ENCODE peak calls at places on chromosomes 3 and 15, in nine cellular contexts. Q is right cardiac atrium; I is stomach; H is body of pancreas; V is mesendoderm; E is GM23248; L is uterus; G is CD4-positive, alpha-beta memory T cell; D is IMR-90. U is an unnamed sample.

GRCh38 chr3:76997733-76998132 is 42.2 kb upstream of the ROBO2 start:
- DNase-seq in H (no peak), D (peak; percentile 61), G (no peak), L (no peak), V (no peak), I (no peak), E (peak; percentile 25), Q (no peak), U (no peak)

GRCh38 chr3:32372213-32372490 is 19.5 kb upstream of the CMTM7 start:
- DNase-seq in Q (no peak), E (no peak), H (no peak), G (no peak), D (no peak), I (no peak), L (no peak), V (no peak), U (no peak)

GRCh38 chr15:75760689-75761435 is 48.2 kb upstream of the CSPG4 start:
- DNase-seq in H (no peak), D (no peak), Q (no peak), G (no peak), L (no peak), V (no peak), E (no peak), I (no peak), U (no peak)

GRCh38 chr3:193982258-193982659 is 153.7 kb upstream of the HES1 start:
- DNase-seq in E (peak; percentile 92), L (peak; percentile 37), Q (peak; percentile 90), I (peak; percentile 71), H (peak; percentile 42), G (no peak), V (no peak), D (no peak), U (peak; percentile 82)

GRCh38 chr15:101533371-101534140 is 44.0 kb upstream of the PCSK6 start:
- DNase-seq in V (no peak), L (no peak), I (no peak), E (no peak), Q (no peak), D (no peak), H (no peak), G (no peak), U (no peak)

GRCh38 chr15:99409097-99409473 is 156.7 kb upstream of the MEF2A start:
- DNase-seq in V (peak; percentile 77), G (no peak), L (no peak), E (peak; percentile 73), Q (peak; percentile 71), H (peak; percentile 46), D (peak; percentile 60), I (peak; percentile 65), U (peak; percentile 69)

GRCh38 chr15:92845109-92845508 is 55.0 kb upstream of the CHD2 start:
- DNase-seq in Q (no peak), D (peak; percentile 58), V (no peak), H (no peak), G (no peak), E (peak; percentile 60), I (no peak), L (no peak), U (no peak)

GRCh38 chr15:37940886-37941285 is 6.4 kb downstream of the TMCO5A start:
- DNase-seq in L (no peak), D (no peak), I (no peak), Q (no peak), G (no peak), E (no peak), H (no peak), V (peak; percentile 81), U (no peak)

GRCh38 chr15:80419546-80419945 is 15.4 kb downstream of the ARNT2 start:
- DNase-seq in G (no peak), V (no peak), Q (no peak), D (peak; percentile 77), I (no peak), L (no peak), H (peak; percentile 33), E (no peak), U (no peak)

GRCh38 chr3:175585898-175586297 is 726.8 kb downstream of the NAALADL2 start:
- DNase-seq in V (no peak), I (no peak), H (no peak), E (peak; percentile 68), Q (no peak), D (peak; percentile 87), L (no peak), G (no peak), U (no peak)

GRCh38 chr3:123011484-123011883 is 16.1 kb downstream of the SEMA5B start:
- DNase-seq in G (no peak), D (no peak), H (no peak), E (no peak), L (no peak), I (no peak), V (no peak), Q (no peak), U (no peak)

GRCh38 chr3:146969356-146969755 is 364.2 kb upstream of the PLSCR5 start:
- DNase-seq in E (peak; percentile 66), Q (no peak), V (no peak), L (no peak), D (peak; percentile 13), I (no peak), H (no peak), G (no peak), U (no peak)

GRCh38 chr3:146044046-146044445 is 116.9 kb downstream of the PLOD2 start:
- DNase-seq in L (no peak), G (no peak), E (peak; percentile 57), V (no peak), I (no peak), H (no peak), D (no peak), Q (no peak), U (no peak)

GRCh38 chr15:46660096-46660842 is 1025.4 kb downstream of the SQOR start:
- DNase-seq in D (no peak), E (no peak), I (no peak), G (no peak), Q (no peak), L (no peak), H (no peak), V (no peak), U (no peak)

DNA sequence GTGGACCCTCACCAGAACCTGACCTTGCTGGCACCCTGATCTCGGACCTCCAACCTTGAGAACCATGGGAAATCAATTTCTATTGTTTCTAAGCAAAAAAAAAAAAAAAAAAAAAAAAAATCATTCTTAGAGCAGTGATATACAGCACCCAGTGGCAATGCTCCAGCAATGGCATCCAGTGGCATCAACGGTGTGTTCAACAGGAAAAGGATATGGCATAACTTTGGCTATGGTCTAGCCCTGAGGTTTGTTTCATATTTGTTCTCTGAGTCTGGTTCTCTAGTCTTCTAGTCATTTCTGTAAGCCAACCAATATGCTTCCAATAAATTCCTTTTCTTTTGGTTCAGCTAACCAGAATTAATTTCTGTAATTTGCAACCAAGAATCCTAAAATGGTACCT is 19.2 kb downstream of the DENND4A start:
- DNase-seq in Q (no peak), G (no peak), E (no peak), L (no peak), V (no peak), I (no peak), D (no peak), H (no peak), U (no peak)
- H3K4me1 ChIP-seq in Q (peaks cover 6% of the 10 kb centered on the region), G (peaks cover 37% of the 10 kb centered on the region), E (peaks cover 3% of the 10 kb centered on the region), L (no peaks in the 10 kb centered on the region), V (no peaks in the 10 kb centered on the region), I (peaks cover 4% of the 10 kb centered on the region), D (peaks cover 1% of the 10 kb centered on the region), H (peaks cover 27% of the 10 kb centered on the region), U (no peaks in the 10 kb centered on the region)

DNA sequence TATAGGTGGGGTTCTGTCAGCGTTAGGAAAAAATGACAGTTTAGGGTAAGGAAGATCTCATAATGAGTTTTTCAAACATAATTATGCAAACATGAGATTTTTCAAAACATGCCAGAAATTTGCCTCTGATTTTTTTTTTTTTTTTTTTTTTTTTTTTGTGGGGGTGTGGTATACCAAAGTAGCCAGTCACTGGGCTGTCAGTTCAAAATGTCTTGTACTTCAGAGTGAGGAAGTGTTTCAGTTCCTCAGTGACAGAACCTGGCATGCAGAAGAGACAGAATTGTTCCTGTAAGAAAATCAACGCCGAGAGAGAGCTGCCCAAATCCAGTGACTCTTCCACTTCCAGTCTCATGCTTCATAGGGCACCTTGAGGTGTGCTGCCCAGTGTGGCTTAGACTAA is 9.7 kb downstream of the NCBP2 start:
- DNase-seq in Q (no peak), I (no peak), D (no peak), G (no peak), H (no peak), E (no peak), V (no peak), L (no peak), U (no peak)
- H3K27me3 ChIP-seq in Q (no peaks in the 10 kb centered on the region), I (no peaks in the 10 kb centered on the region), D (no peaks in the 10 kb centered on the region), G (no peaks in the 10 kb centered on the region), H (no peaks in the 10 kb centered on the region), E (no peaks in the 10 kb centered on the region), V (no peaks in the 10 kb centered on the region), L (no peaks in the 10 kb centered on the region), U (no peaks in the 10 kb centered on the region)

GRCh38 chr3:152400912-152401311 is 132.2 kb downstream of the MBNL1 start:
- DNase-seq in Q (no peak), D (peak; percentile 94), I (no peak), L (no peak), V (no peak), G (no peak), H (no peak), E (peak; percentile 80), U (no peak)

GRCh38 chr3:152405915-152406802 is 137.4 kb downstream of the MBNL1 start:
- DNase-seq in G (no peak), H (no peak), E (peak; percentile 93), L (no peak), D (peak; percentile 87), Q (no peak), I (no peak), V (no peak), U (no peak)

GRCh38 chr3:152404976-152405375 is 136.2 kb downstream of the MBNL1 start:
- DNase-seq in H (no peak), V (no peak), D (no peak), G (no peak), Q (no peak), I (no peak), L (no peak), E (no peak), U (no peak)

GRCh38 chr3:152402698-152403456 is 134.1 kb downstream of the MBNL1 start:
- DNase-seq in L (no peak), E (no peak), H (no peak), Q (no peak), D (peak; percentile 24), G (peak; percentile 66), V (peak; percentile 40), I (no peak), U (no peak)

DNA sequence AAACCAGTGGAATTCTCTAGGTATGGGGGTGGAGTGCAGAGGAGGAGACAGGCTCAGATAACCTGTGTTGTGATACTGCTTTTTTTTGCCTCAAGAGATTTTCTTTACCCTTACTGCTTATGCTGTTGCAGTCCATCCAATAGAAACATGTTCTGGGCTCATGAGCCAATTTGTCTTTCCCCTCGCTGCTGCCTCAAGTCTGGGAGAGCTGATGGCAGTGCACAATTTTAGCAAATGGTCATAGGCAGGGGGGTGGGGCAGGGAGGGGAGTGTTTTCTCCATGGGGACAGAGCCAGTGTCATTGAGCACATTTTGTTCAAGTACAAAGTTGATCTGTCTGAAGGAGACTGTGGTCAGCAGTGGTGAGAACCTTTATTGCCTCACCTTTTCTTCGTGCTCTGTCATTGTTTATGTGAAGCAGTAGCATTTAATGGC is 134.9 kb downstream of the MBNL1 start:
- DNase-seq in L (no peak), H (peak; percentile 36), E (no peak), V (peak; percentile 22), G (peak; percentile 36), D (peak; percentile 42), Q (peak; percentile 61), I (peak; percentile 27), U (peak; percentile 61)
- H3K4me1 ChIP-seq in L (peaks cover 6% of the 10 kb centered on the region), H (peaks cover 66% of the 10 kb centered on the region), E (peaks cover 78% of the 10 kb centered on the region), V (no peaks in the 10 kb centered on the region), G (peaks cover 87% of the 10 kb centered on the region), D (peaks cover 19% of the 10 kb centered on the region), Q (peaks cover 6% of the 10 kb centered on the region), I (peaks cover 54% of the 10 kb centered on the region), U (peaks cover 86% of the 10 kb centered on the region)

GRCh38 chr15:59925123-59925522 is 79.0 kb upstream of the FOXB1 start:
- DNase-seq in E (no peak), D (no peak), H (no peak), L (no peak), I (no peak), Q (no peak), G (no peak), V (no peak), U (no peak)
- H3K27me3 ChIP-seq in E (peaks cover 40% of the 10 kb centered on the region), D (no peaks in the 10 kb centered on the region), H (no peaks in the 10 kb centered on the region), L (no peaks in the 10 kb centered on the region), I (no peaks in the 10 kb centered on the region), Q (no peaks in the 10 kb centered on the region), G (no peaks in the 10 kb centered on the region), V (no peaks in the 10 kb centered on the region), U (no peaks in the 10 kb centered on the region)